ENCODE peak calls at places on chromosomes 12 and 14, in five cellular contexts. One of them, this sample, is unnamed.

GRCh38 chr14:102568115-102568614 is 24.3 kb upstream of the RCOR1 start:
- DNase-seq in cardiac muscle cell: no peak
- DNase-seq in CD4-positive, CD25-positive, alpha-beta regulatory T cell: no peak
- DNase-seq in AG10803: no peak
- DNase-seq in mesenchymal stem cell: no peak
- DNase-seq in this sample: no peak

GRCh38 chr14:51828017-51828797 is 32.2 kb upstream of the GNG2 start:
- DNase-seq in mesenchymal stem cell: peak; percentile 79
- DNase-seq in AG10803: peak; percentile 61
- DNase-seq in CD4-positive, CD25-positive, alpha-beta regulatory T cell: peak; percentile 5
- DNase-seq in cardiac muscle cell: peak; percentile 34
- DNase-seq in this sample: no peak

GRCh38 chr14:28767851-28768548 is 1.4 kb downstream of the FOXG1 start:
- DNase-seq in AG10803: no peak
- DNase-seq in CD4-positive, CD25-positive, alpha-beta regulatory T cell: no peak
- DNase-seq in cardiac muscle cell: no peak
- DNase-seq in mesenchymal stem cell: no peak
- DNase-seq in this sample: no peak

GRCh38 chr12:106078358-106079025 is 60.3 kb downstream of the NUAK1 start:
- DNase-seq in AG10803: peak; percentile 92
- DNase-seq in mesenchymal stem cell: peak; percentile 63
- DNase-seq in cardiac muscle cell: peak; percentile 54
- DNase-seq in CD4-positive, CD25-positive, alpha-beta regulatory T cell: no peak
- DNase-seq in this sample: no peak

GRCh38 chr12:13165578-13166120 is 30.9 kb upstream of the EMP1 start:
- DNase-seq in cardiac muscle cell: peak; percentile 76
- DNase-seq in mesenchymal stem cell: peak; percentile 54
- DNase-seq in CD4-positive, CD25-positive, alpha-beta regulatory T cell: peak; percentile 30
- DNase-seq in AG10803: peak; percentile 77
- DNase-seq in this sample: peak; percentile 30

GRCh38 chr14:33992274-33993050 is 41.6 kb upstream of the EGLN3 start:
- DNase-seq in AG10803: no peak
- DNase-seq in CD4-positive, CD25-positive, alpha-beta regulatory T cell: no peak
- DNase-seq in cardiac muscle cell: no peak
- DNase-seq in mesenchymal stem cell: no peak
- DNase-seq in this sample: no peak

GRCh38 chr12:68207276-68207675 is 18.3 kb downstream of the IL26 start:
- DNase-seq in CD4-positive, CD25-positive, alpha-beta regulatory T cell: no peak
- DNase-seq in cardiac muscle cell: no peak
- DNase-seq in AG10803: no peak
- DNase-seq in mesenchymal stem cell: no peak
- DNase-seq in this sample: no peak

GRCh38 chr12:119020377-119021360 is 39.3 kb downstream of the SRRM4 start:
- DNase-seq in mesenchymal stem cell: no peak
- DNase-seq in cardiac muscle cell: peak; percentile 0
- DNase-seq in CD4-positive, CD25-positive, alpha-beta regulatory T cell: no peak
- DNase-seq in AG10803: no peak
- DNase-seq in this sample: no peak

GRCh38 chr12:107518868-107519267 is 166.7 kb upstream of the PWP1 start:
- DNase-seq in CD4-positive, CD25-positive, alpha-beta regulatory T cell: no peak
- DNase-seq in AG10803: no peak
- DNase-seq in cardiac muscle cell: no peak
- DNase-seq in mesenchymal stem cell: no peak
- DNase-seq in this sample: no peak

GRCh38 chr12:87778065-87778464 is 251.1 kb downstream of the C12orf50 start:
- DNase-seq in CD4-positive, CD25-positive, alpha-beta regulatory T cell: no peak
- DNase-seq in AG10803: no peak
- DNase-seq in mesenchymal stem cell: no peak
- DNase-seq in cardiac muscle cell: no peak
- DNase-seq in this sample: no peak

GRCh38 chr14:94349276-94349675 is 26.1 kb upstream of the SERPINA6 start:
- DNase-seq in cardiac muscle cell: no peak
- DNase-seq in mesenchymal stem cell: no peak
- DNase-seq in CD4-positive, CD25-positive, alpha-beta regulatory T cell: no peak
- DNase-seq in AG10803: no peak
- DNase-seq in this sample: no peak

GRCh38 chr12:13049816-13050215 is 5.6 kb downstream of the FAM234B start:
- DNase-seq in CD4-positive, CD25-positive, alpha-beta regulatory T cell: no peak
- DNase-seq in cardiac muscle cell: peak; percentile 75
- DNase-seq in AG10803: peak; percentile 80
- DNase-seq in mesenchymal stem cell: peak; percentile 6
- DNase-seq in this sample: peak; percentile 35

GRCh38 chr12:125079943-125080645 is 14.9 kb downstream of the AACS start:
- DNase-seq in mesenchymal stem cell: no peak
- DNase-seq in cardiac muscle cell: peak; percentile 13
- DNase-seq in AG10803: peak; percentile 75
- DNase-seq in CD4-positive, CD25-positive, alpha-beta regulatory T cell: no peak
- DNase-seq in this sample: no peak

GRCh38 chr12:19800884-19801283 is 361.6 kb downstream of the AEBP2 start:
- DNase-seq in CD4-positive, CD25-positive, alpha-beta regulatory T cell: no peak
- DNase-seq in AG10803: no peak
- DNase-seq in cardiac muscle cell: peak; percentile 60
- DNase-seq in mesenchymal stem cell: peak; percentile 6
- DNase-seq in this sample: no peak

GRCh38 chr14:23153891-23154796 is 29.3 kb downstream of the SLC7A8 start:
- DNase-seq in AG10803: peak; percentile 92
- DNase-seq in cardiac muscle cell: peak; percentile 97
- DNase-seq in CD4-positive, CD25-positive, alpha-beta regulatory T cell: no peak
- DNase-seq in mesenchymal stem cell: no peak
- DNase-seq in this sample: peak; percentile 96
- H3K4me3 ChIP-seq in AG10803: peak overlapping the region; percentile 65
- H3K4me3 ChIP-seq in cardiac muscle cell: no peak overlapping the region
- H3K4me3 ChIP-seq in CD4-positive, CD25-positive, alpha-beta regulatory T cell: no peak overlapping the region
- H3K4me3 ChIP-seq in mesenchymal stem cell: no peak overlapping the region
- H3K4me3 ChIP-seq in this sample: peak overlapping the region; percentile 42

DNA sequence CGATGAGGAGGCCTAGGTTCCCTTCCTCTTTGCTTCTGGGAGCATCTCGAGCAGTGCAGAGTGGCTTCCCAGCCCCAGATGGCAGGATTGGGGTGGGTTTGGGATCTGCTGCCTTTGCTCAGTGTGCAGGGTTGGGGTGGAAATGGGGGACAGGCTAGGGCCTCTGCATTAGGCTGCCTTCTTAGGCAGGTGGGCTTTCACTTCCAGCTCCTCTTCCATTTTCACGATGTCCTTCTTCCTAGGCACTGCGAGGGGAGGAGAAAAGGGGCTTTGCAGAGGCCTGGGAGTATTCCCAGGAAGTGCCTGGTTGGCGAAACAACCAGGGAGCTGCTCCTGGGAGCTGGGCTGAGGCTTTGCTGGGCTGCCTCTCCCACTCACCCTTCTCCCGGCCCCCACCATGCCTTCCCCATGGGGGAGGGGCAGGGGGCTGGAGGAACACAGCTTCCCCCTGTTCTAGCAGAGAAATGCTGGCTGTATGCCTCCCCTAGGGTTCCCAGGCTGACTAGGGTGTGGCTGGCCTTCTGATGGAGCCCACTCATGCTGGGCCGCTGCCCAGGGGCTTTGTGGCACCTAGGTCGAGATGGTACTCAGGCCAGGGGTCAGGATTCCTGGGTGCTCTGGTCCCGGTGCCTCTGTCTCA is 2.4 kb downstream of the NR4A1 start:
- DNase-seq in CD4-positive, CD25-positive, alpha-beta regulatory T cell: no peak
- DNase-seq in cardiac muscle cell: peak; percentile 48
- DNase-seq in AG10803: no peak
- DNase-seq in mesenchymal stem cell: peak; percentile 64
- DNase-seq in this sample: no peak
- H3K4me3 ChIP-seq in CD4-positive, CD25-positive, alpha-beta regulatory T cell: no peak overlapping the region
- H3K4me3 ChIP-seq in cardiac muscle cell: no peak overlapping the region
- H3K4me3 ChIP-seq in AG10803: no peak overlapping the region
- H3K4me3 ChIP-seq in mesenchymal stem cell: no peak overlapping the region
- H3K4me3 ChIP-seq in this sample: no peak overlapping the region

GRCh38 chr14:50792634-50793068 is 38.3 kb downstream of the NIN start:
- DNase-seq in mesenchymal stem cell: no peak
- DNase-seq in CD4-positive, CD25-positive, alpha-beta regulatory T cell: no peak
- DNase-seq in AG10803: no peak
- DNase-seq in cardiac muscle cell: no peak
- DNase-seq in this sample: no peak
- H3K4me3 ChIP-seq in mesenchymal stem cell: no peak overlapping the region
- H3K4me3 ChIP-seq in CD4-positive, CD25-positive, alpha-beta regulatory T cell: peak overlapping the region; percentile 74
- H3K4me3 ChIP-seq in AG10803: no peak overlapping the region
- H3K4me3 ChIP-seq in cardiac muscle cell: no peak overlapping the region
- H3K4me3 ChIP-seq in this sample: no peak overlapping the region

GRCh38 chr12:93378373-93379310 is 917 bp downstream of the NUDT4 start:
- DNase-seq in CD4-positive, CD25-positive, alpha-beta regulatory T cell: peak; percentile 37
- DNase-seq in cardiac muscle cell: peak; percentile 74
- DNase-seq in AG10803: peak; percentile 92
- DNase-seq in mesenchymal stem cell: peak; percentile 91
- DNase-seq in this sample: no peak

GRCh38 chr12:93376436-93377251 is 1.1 kb upstream of the NUDT4 start:
- DNase-seq in CD4-positive, CD25-positive, alpha-beta regulatory T cell: no peak
- DNase-seq in cardiac muscle cell: peak; percentile 62
- DNase-seq in mesenchymal stem cell: peak; percentile 57
- DNase-seq in AG10803: peak; percentile 56
- DNase-seq in this sample: no peak

GRCh38 chr12:93373847-93374723 is 3.6 kb upstream of the NUDT4 start:
- DNase-seq in cardiac muscle cell: no peak
- DNase-seq in CD4-positive, CD25-positive, alpha-beta regulatory T cell: no peak
- DNase-seq in AG10803: no peak
- DNase-seq in mesenchymal stem cell: no peak
- DNase-seq in this sample: no peak

GRCh38 chr12:93377252-93377542 is 528 bp upstream of the NUDT4 start:
- DNase-seq in cardiac muscle cell: no peak
- DNase-seq in AG10803: no peak
- DNase-seq in CD4-positive, CD25-positive, alpha-beta regulatory T cell: no peak
- DNase-seq in mesenchymal stem cell: no peak
- DNase-seq in this sample: no peak

GRCh38 chr12:93375906-93376305 is 1.8 kb upstream of the NUDT4 start:
- DNase-seq in CD4-positive, CD25-positive, alpha-beta regulatory T cell: no peak
- DNase-seq in mesenchymal stem cell: no peak
- DNase-seq in cardiac muscle cell: no peak
- DNase-seq in AG10803: no peak
- DNase-seq in this sample: no peak
- H3K4me3 ChIP-seq in CD4-positive, CD25-positive, alpha-beta regulatory T cell: no peak overlapping the region
- H3K4me3 ChIP-seq in mesenchymal stem cell: no peak overlapping the region
- H3K4me3 ChIP-seq in cardiac muscle cell: peak overlapping the region; percentile 86
- H3K4me3 ChIP-seq in AG10803: no peak overlapping the region
- H3K4me3 ChIP-seq in this sample: no peak overlapping the region

GRCh38 chr14:103846569-103847438 is 571 bp downstream of the PPP1R13B start:
- DNase-seq in mesenchymal stem cell: peak; percentile 8
- DNase-seq in CD4-positive, CD25-positive, alpha-beta regulatory T cell: no peak
- DNase-seq in cardiac muscle cell: peak; percentile 41
- DNase-seq in AG10803: no peak
- DNase-seq in this sample: no peak

GRCh38 chr14:103847439-103847953 is at the start of gene PPP1R13B:
- DNase-seq in AG10803: peak; percentile 78
- DNase-seq in CD4-positive, CD25-positive, alpha-beta regulatory T cell: peak; percentile 90
- DNase-seq in cardiac muscle cell: peak; percentile 90
- DNase-seq in mesenchymal stem cell: peak; percentile 81
- DNase-seq in this sample: peak; percentile 46

GRCh38 chr14:103847954-103848719 is 762 bp upstream of the PPP1R13B start:
- DNase-seq in CD4-positive, CD25-positive, alpha-beta regulatory T cell: peak; percentile 37
- DNase-seq in cardiac muscle cell: no peak
- DNase-seq in mesenchymal stem cell: peak; percentile 53
- DNase-seq in AG10803: no peak
- DNase-seq in this sample: no peak

GRCh38 chr14:103849151-103850013 is 2.0 kb upstream of the PPP1R13B start:
- DNase-seq in mesenchymal stem cell: no peak
- DNase-seq in AG10803: no peak
- DNase-seq in CD4-positive, CD25-positive, alpha-beta regulatory T cell: no peak
- DNase-seq in cardiac muscle cell: no peak
- DNase-seq in this sample: no peak

GRCh38 chr14:103848720-103849077 is 1.3 kb upstream of the PPP1R13B start:
- DNase-seq in AG10803: no peak
- DNase-seq in mesenchymal stem cell: no peak
- DNase-seq in cardiac muscle cell: no peak
- DNase-seq in CD4-positive, CD25-positive, alpha-beta regulatory T cell: no peak
- DNase-seq in this sample: no peak
- H3K4me3 ChIP-seq in AG10803: no peak overlapping the region
- H3K4me3 ChIP-seq in mesenchymal stem cell: no peak overlapping the region
- H3K4me3 ChIP-seq in cardiac muscle cell: peak overlapping the region; percentile 47
- H3K4me3 ChIP-seq in CD4-positive, CD25-positive, alpha-beta regulatory T cell: no peak overlapping the region
- H3K4me3 ChIP-seq in this sample: peak overlapping the region; percentile 63

This sample was measured in LNCaP clone FGC.